ENCODE peak calls at places on chromosomes 12 and 14, in six cellular contexts. W is CD4-positive, alpha-beta T cell; F is uterus; O is epithelial cell of proximal tubule; R is body of pancreas; Z is fibroblast of mammary gland. V is an unnamed sample.

GRCh38 chr12:120041386-120042231 is 52.6 kb downstream of the BICDL1 start:
- DNase-seq in O (no peak), Z (no peak), F (no peak), R (peak; percentile 25), W (peak; percentile 57), V (no peak)

GRCh38 chr12:14239350-14239934 is 126.0 kb upstream of the ATF7IP start:
- DNase-seq in F (no peak), W (peak; percentile 8), R (peak; percentile 18), O (no peak), Z (peak; percentile 60), V (no peak)

GRCh38 chr14:91866061-91866460 is 1.3 kb downstream of the TC2N start:
- DNase-seq in R (no peak), W (no peak), Z (no peak), O (no peak), F (no peak), V (no peak)

GRCh38 chr12:64780531-64781373 is 21.5 kb upstream of the GNS start:
- DNase-seq in Z (no peak), W (peak; percentile 1), R (peak; percentile 90), O (no peak), F (peak; percentile 27), V (no peak)

GRCh38 chr12:97276198-97276580 is 186.4 kb upstream of the RMST start:
- DNase-seq in R (no peak), O (no peak), W (no peak), F (no peak), Z (no peak), V (no peak)

GRCh38 chr14:96246535-96246839 is 9.5 kb upstream of the BDKRB1 start:
- DNase-seq in R (no peak), W (no peak), Z (peak; percentile 100), O (no peak), F (no peak), V (peak; percentile 41)

GRCh38 chr14:105894125-105894977 is 368.0 kb downstream of the TMEM121 start:
- DNase-seq in O (no peak), Z (no peak), F (peak; percentile 4), W (no peak), R (peak; percentile 6), V (no peak)

GRCh38 chr12:72747460-72747859 is 475.3 kb downstream of the TRHDE start:
- DNase-seq in O (peak; percentile 60), W (no peak), Z (no peak), F (no peak), R (no peak), V (no peak)

GRCh38 chr14:100294963-100295330 is 11.3 kb downstream of the SLC25A29 start:
- DNase-seq in F (peak; percentile 9), O (no peak), Z (no peak), R (no peak), W (no peak), V (peak; percentile 52)

GRCh38 chr12:53211476-53212381 is 4.7 kb upstream of the ITGB7 start:
- DNase-seq in O (no peak), Z (no peak), R (no peak), F (peak; percentile 13), W (no peak), V (no peak)

GRCh38 chr12:67891566-67891965 is 97.7 kb upstream of the IFNG-AS1 start:
- DNase-seq in W (no peak), R (no peak), F (no peak), Z (no peak), O (no peak), V (no peak)

GRCh38 chr14:39432619-39433451 is 602 bp upstream of the FBXO33 start:
- DNase-seq in R (peak; percentile 94), Z (peak; percentile 64), F (peak; percentile 92), O (peak; percentile 56), W (peak; percentile 61), V (peak; percentile 97)

GRCh38 chr12:84497819-84498218 is 414.8 kb downstream of the SLC6A15 start:
- DNase-seq in Z (peak; percentile 48), R (no peak), O (no peak), W (no peak), F (no peak), V (no peak)
- TF ChIP-seq CTCF in Z (peak; percentile 53), R (no peak), O (peak; percentile 61), W (no peak), F (no peak), V (no peak)

DNA sequence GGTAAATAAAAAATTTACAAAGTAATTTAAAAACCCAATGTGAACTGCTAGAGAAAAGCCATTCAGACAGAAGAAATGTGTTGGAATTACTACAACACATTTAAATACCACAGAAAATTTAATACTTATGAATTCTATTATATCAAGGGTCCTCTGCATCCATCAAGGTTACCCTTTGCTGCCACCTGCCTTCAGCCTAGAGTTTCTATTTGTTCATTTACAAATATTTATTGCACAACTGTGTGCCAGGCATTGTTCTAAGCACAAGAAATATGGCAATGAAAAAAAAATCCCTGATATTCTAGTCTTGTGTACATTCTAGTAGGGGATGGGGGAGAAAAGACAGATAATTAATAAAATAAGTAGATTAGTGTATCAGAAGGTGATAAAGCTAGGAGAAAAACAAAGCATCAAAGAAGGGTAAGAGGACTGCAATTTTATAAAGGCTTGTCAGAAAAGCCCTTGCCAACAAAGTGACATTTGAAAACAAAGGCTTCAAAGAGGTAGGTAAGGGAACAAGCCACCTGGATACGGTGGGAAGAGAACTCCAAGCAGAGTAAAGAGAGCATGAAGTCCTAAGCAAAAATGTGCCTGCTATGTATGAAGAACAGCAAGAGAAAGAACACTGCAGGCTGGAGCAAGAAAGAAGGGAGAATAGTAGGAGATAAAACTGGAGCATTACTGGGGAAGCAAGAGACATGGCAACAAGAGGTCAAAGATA is 59.1 kb upstream of the SLC6A13 start:
- DNase-seq in R (peak; percentile 60), W (no peak), F (no peak), O (no peak), Z (peak; percentile 15), V (no peak)
- TF ChIP-seq CTCF in R (no peak), W (no peak), F (no peak), O (peak; percentile 52), Z (peak; percentile 22), V (no peak)

GRCh38 chr12:123971770-123972447 is 722 bp downstream of the CCDC92 start:
- DNase-seq in R (peak; percentile 47), Z (peak; percentile 39), W (peak; percentile 18), O (no peak), F (peak; percentile 42), V (peak; percentile 86)

GRCh38 chr12:123971449-123971769 is 1.2 kb downstream of the CCDC92 start:
- DNase-seq in O (no peak), Z (no peak), R (no peak), W (no peak), F (no peak), V (no peak)

GRCh38 chr12:123973552-123974341 is 732 bp downstream of the ZNF664 start:
- DNase-seq in O (no peak), R (peak; percentile 55), F (peak; percentile 55), W (peak; percentile 11), Z (no peak), V (peak; percentile 87)

GRCh38 chr12:123976227-123976826 is 3.3 kb downstream of the ZNF664 start:
- DNase-seq in W (no peak), Z (no peak), O (no peak), R (no peak), F (no peak), V (no peak)

GRCh38 chr12:123972448-123973401 is at the start of the genes CCDC92 and ZNF664:
- DNase-seq in R (peak; percentile 96), F (peak; percentile 94), O (no peak), W (peak; percentile 96), Z (peak; percentile 82), V (peak; percentile 79)
- TF ChIP-seq CTCF in R (no peak), F (no peak), O (no peak), W (no peak), Z (no peak), V (no peak)

DNA sequence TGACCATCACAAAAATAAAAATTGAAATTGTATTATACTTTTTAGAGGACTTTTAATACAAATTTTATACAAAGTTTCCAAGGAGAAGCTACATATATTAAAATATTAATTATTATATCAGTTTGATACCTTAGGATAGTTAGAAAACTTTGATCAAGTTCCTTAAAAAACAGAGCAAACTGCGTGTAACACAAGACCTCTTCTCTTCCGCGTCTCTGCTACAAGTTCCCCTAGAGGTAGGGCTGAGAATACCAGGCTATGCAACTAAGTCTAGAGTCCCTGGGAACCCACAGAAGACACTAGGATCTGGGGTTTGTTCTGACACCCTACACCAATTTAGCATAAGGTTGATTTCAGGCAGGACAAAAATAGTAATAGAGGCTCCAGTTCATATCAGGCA is 319.0 kb downstream of the FOXG1 start:
- DNase-seq in R (no peak), W (no peak), F (no peak), O (no peak), Z (peak; percentile 26), V (no peak)
- TF ChIP-seq CTCF in R (no peak), W (no peak), F (no peak), O (peak; percentile 58), Z (peak; percentile 59), V (no peak)